ENCODE peak calls at places on chromosomes 12 and 14, in eight cellular contexts. One of them, this sample, is unnamed. For H3K27me3 and H3K4me1, the result is how much of the 10 kb centered on the place peaks cover.

GRCh38 chr12:53931844-53932581 is 6.6 kb upstream of the HOXC13 start:
- DNase-seq in effector memory CD4-positive, alpha-beta T cell: no peak
- DNase-seq in thyroid gland: no peak
- DNase-seq in prostate gland: no peak
- DNase-seq in HAP-1: no peak
- DNase-seq in CD8-positive, alpha-beta T cell: no peak
- DNase-seq in gastrocnemius medialis: no peak
- DNase-seq in HepG2: no peak
- DNase-seq in this sample: no peak

GRCh38 chr14:94578712-94579111 is 2.5 kb upstream of the SERPINA5 start:
- DNase-seq in effector memory CD4-positive, alpha-beta T cell: no peak
- DNase-seq in thyroid gland: no peak
- DNase-seq in prostate gland: no peak
- DNase-seq in HAP-1: no peak
- DNase-seq in CD8-positive, alpha-beta T cell: no peak
- DNase-seq in gastrocnemius medialis: no peak
- DNase-seq in HepG2: no peak
- DNase-seq in this sample: no peak

GRCh38 chr12:117968826-117969659 is at the start of gene KSR2:
- DNase-seq in effector memory CD4-positive, alpha-beta T cell: peak
- DNase-seq in thyroid gland: peak
- DNase-seq in prostate gland: peak
- DNase-seq in HAP-1: peak
- DNase-seq in CD8-positive, alpha-beta T cell: peak
- DNase-seq in gastrocnemius medialis: no peak
- DNase-seq in HepG2: peak
- DNase-seq in this sample: no peak

GRCh38 chr12:94145231-94145979 is 3.0 kb upstream of the PLXNC1 start:
- DNase-seq in effector memory CD4-positive, alpha-beta T cell: no peak
- DNase-seq in thyroid gland: peak
- DNase-seq in prostate gland: no peak
- DNase-seq in HAP-1: peak
- DNase-seq in CD8-positive, alpha-beta T cell: no peak
- DNase-seq in gastrocnemius medialis: no peak
- DNase-seq in HepG2: no peak
- DNase-seq in this sample: peak

GRCh38 chr14:69972755-69973154 is 93.5 kb downstream of the SMOC1 start:
- DNase-seq in effector memory CD4-positive, alpha-beta T cell: no peak
- DNase-seq in thyroid gland: no peak
- DNase-seq in prostate gland: no peak
- DNase-seq in HAP-1: no peak
- DNase-seq in CD8-positive, alpha-beta T cell: no peak
- DNase-seq in gastrocnemius medialis: no peak
- DNase-seq in HepG2: no peak
- DNase-seq in this sample: no peak

GRCh38 chr12:108597559-108598471 is at the start of gene TMEM119:
- DNase-seq in effector memory CD4-positive, alpha-beta T cell: no peak
- DNase-seq in thyroid gland: no peak
- DNase-seq in prostate gland: no peak
- DNase-seq in HAP-1: no peak
- DNase-seq in CD8-positive, alpha-beta T cell: no peak
- DNase-seq in gastrocnemius medialis: no peak
- DNase-seq in HepG2: no peak
- DNase-seq in this sample: peak

GRCh38 chr12:105076098-105076497 is 8.2 kb downstream of the ALDH1L2 start:
- DNase-seq in effector memory CD4-positive, alpha-beta T cell: no peak
- DNase-seq in thyroid gland: no peak
- DNase-seq in prostate gland: no peak
- DNase-seq in HAP-1: no peak
- DNase-seq in CD8-positive, alpha-beta T cell: no peak
- DNase-seq in gastrocnemius medialis: no peak
- DNase-seq in HepG2: no peak
- DNase-seq in this sample: no peak

GRCh38 chr14:97077253-97077653 is 280.1 kb downstream of the VRK1 start:
- DNase-seq in effector memory CD4-positive, alpha-beta T cell: no peak
- DNase-seq in thyroid gland: peak
- DNase-seq in prostate gland: no peak
- DNase-seq in HAP-1: no peak
- DNase-seq in CD8-positive, alpha-beta T cell: peak
- DNase-seq in gastrocnemius medialis: peak
- DNase-seq in HepG2: no peak
- DNase-seq in this sample: no peak

GRCh38 chr12:94198469-94198868 is 50.1 kb downstream of the PLXNC1 start:
- DNase-seq in effector memory CD4-positive, alpha-beta T cell: no peak
- DNase-seq in thyroid gland: no peak
- DNase-seq in prostate gland: no peak
- DNase-seq in HAP-1: no peak
- DNase-seq in CD8-positive, alpha-beta T cell: no peak
- DNase-seq in gastrocnemius medialis: no peak
- DNase-seq in HepG2: no peak
- DNase-seq in this sample: no peak

GRCh38 chr12:112419269-112420133 is 754 bp downstream of the PTPN11 start:
- DNase-seq in effector memory CD4-positive, alpha-beta T cell: no peak
- DNase-seq in thyroid gland: peak
- DNase-seq in prostate gland: peak
- DNase-seq in HAP-1: no peak
- DNase-seq in CD8-positive, alpha-beta T cell: no peak
- DNase-seq in gastrocnemius medialis: peak
- DNase-seq in HepG2: peak
- DNase-seq in this sample: peak

GRCh38 chr12:24222968-24223367 is 273.5 kb upstream of the SOX5 start:
- DNase-seq in effector memory CD4-positive, alpha-beta T cell: no peak
- DNase-seq in thyroid gland: no peak
- DNase-seq in prostate gland: no peak
- DNase-seq in HAP-1: no peak
- DNase-seq in CD8-positive, alpha-beta T cell: no peak
- DNase-seq in gastrocnemius medialis: no peak
- DNase-seq in HepG2: no peak
- DNase-seq in this sample: no peak

GRCh38 chr12:110502449-110502738 is 263 bp downstream of the RAD9B start:
- DNase-seq in effector memory CD4-positive, alpha-beta T cell: no peak
- DNase-seq in thyroid gland: no peak
- DNase-seq in prostate gland: no peak
- DNase-seq in HAP-1: no peak
- DNase-seq in CD8-positive, alpha-beta T cell: no peak
- DNase-seq in gastrocnemius medialis: no peak
- DNase-seq in HepG2: no peak
- DNase-seq in this sample: no peak

GRCh38 chr14:74579447-74580274 is 32.4 kb downstream of the LTBP2 start:
- DNase-seq in effector memory CD4-positive, alpha-beta T cell: no peak
- DNase-seq in thyroid gland: no peak
- DNase-seq in prostate gland: no peak
- DNase-seq in HAP-1: no peak
- DNase-seq in CD8-positive, alpha-beta T cell: no peak
- DNase-seq in gastrocnemius medialis: no peak
- DNase-seq in HepG2: peak
- DNase-seq in this sample: no peak

GRCh38 chr12:1630827-1631591 is 2.0 kb downstream of the WNT5B start:
- DNase-seq in effector memory CD4-positive, alpha-beta T cell: no peak
- DNase-seq in thyroid gland: no peak
- DNase-seq in prostate gland: no peak
- DNase-seq in HAP-1: no peak
- DNase-seq in CD8-positive, alpha-beta T cell: no peak
- DNase-seq in gastrocnemius medialis: no peak
- DNase-seq in HepG2: peak
- DNase-seq in this sample: no peak

GRCh38 chr14:89309670-89310177 is 107.3 kb downstream of the FOXN3 start:
- DNase-seq in effector memory CD4-positive, alpha-beta T cell: no peak
- DNase-seq in thyroid gland: no peak
- DNase-seq in prostate gland: no peak
- DNase-seq in HAP-1: no peak
- DNase-seq in CD8-positive, alpha-beta T cell: no peak
- DNase-seq in gastrocnemius medialis: no peak
- DNase-seq in HepG2: no peak
- DNase-seq in this sample: no peak

GRCh38 chr12:131831635-131832041 is 3.4 kb downstream of the MMP17 start:
- DNase-seq in effector memory CD4-positive, alpha-beta T cell: no peak
- DNase-seq in thyroid gland: no peak
- DNase-seq in prostate gland: no peak
- DNase-seq in HAP-1: no peak
- DNase-seq in CD8-positive, alpha-beta T cell: no peak
- DNase-seq in gastrocnemius medialis: no peak
- DNase-seq in HepG2: no peak
- DNase-seq in this sample: peak

GRCh38 chr14:105502446-105503295 is 11.6 kb downstream of the TEDC1 start:
- DNase-seq in effector memory CD4-positive, alpha-beta T cell: no peak
- DNase-seq in thyroid gland: no peak
- DNase-seq in prostate gland: no peak
- DNase-seq in HAP-1: no peak
- DNase-seq in CD8-positive, alpha-beta T cell: no peak
- DNase-seq in gastrocnemius medialis: no peak
- DNase-seq in HepG2: no peak
- DNase-seq in this sample: no peak

GRCh38 chr12:52585951-52586350 is 12.3 kb upstream of the KRT74 start:
- DNase-seq in effector memory CD4-positive, alpha-beta T cell: peak
- DNase-seq in thyroid gland: no peak
- DNase-seq in prostate gland: no peak
- DNase-seq in HAP-1: no peak
- DNase-seq in CD8-positive, alpha-beta T cell: peak
- DNase-seq in gastrocnemius medialis: no peak
- DNase-seq in HepG2: no peak
- DNase-seq in this sample: no peak

GRCh38 chr14:69571879-69572633 is 2.6 kb downstream of the CCDC177 start:
- DNase-seq in effector memory CD4-positive, alpha-beta T cell: no peak
- DNase-seq in thyroid gland: peak
- DNase-seq in prostate gland: no peak
- DNase-seq in HAP-1: peak
- DNase-seq in CD8-positive, alpha-beta T cell: no peak
- DNase-seq in gastrocnemius medialis: no peak
- DNase-seq in HepG2: peak
- DNase-seq in this sample: no peak

GRCh38 chr14:24211311-24211710 is 2.0 kb downstream of the CHMP4A start:
- DNase-seq in effector memory CD4-positive, alpha-beta T cell: no peak
- DNase-seq in thyroid gland: no peak
- DNase-seq in prostate gland: no peak
- DNase-seq in HAP-1: no peak
- DNase-seq in CD8-positive, alpha-beta T cell: no peak
- DNase-seq in gastrocnemius medialis: no peak
- DNase-seq in HepG2: no peak
- DNase-seq in this sample: no peak

GRCh38 chr12:42689699-42690098 is 100.2 kb upstream of the PRICKLE1 start:
- DNase-seq in effector memory CD4-positive, alpha-beta T cell: no peak
- DNase-seq in thyroid gland: no peak
- DNase-seq in prostate gland: no peak
- DNase-seq in HAP-1: no peak
- DNase-seq in CD8-positive, alpha-beta T cell: no peak
- DNase-seq in gastrocnemius medialis: no peak
- DNase-seq in HepG2: no peak
- DNase-seq in this sample: no peak

GRCh38 chr14:61381589-61381988 is 60.2 kb downstream of the PRKCH start:
- DNase-seq in effector memory CD4-positive, alpha-beta T cell: no peak
- DNase-seq in thyroid gland: peak
- DNase-seq in prostate gland: no peak
- DNase-seq in HAP-1: no peak
- DNase-seq in CD8-positive, alpha-beta T cell: no peak
- DNase-seq in gastrocnemius medialis: peak
- DNase-seq in HepG2: no peak
- DNase-seq in this sample: no peak

GRCh38 chr14:96352708-96353107 is 10.4 kb downstream of the ATG2B start:
- DNase-seq in effector memory CD4-positive, alpha-beta T cell: no peak
- DNase-seq in thyroid gland: no peak
- DNase-seq in prostate gland: no peak
- DNase-seq in HAP-1: no peak
- DNase-seq in CD8-positive, alpha-beta T cell: no peak
- DNase-seq in gastrocnemius medialis: no peak
- DNase-seq in HepG2: no peak
- DNase-seq in this sample: no peak

GRCh38 chr12:110680032-110680431 is 8.9 kb downstream of the HVCN1 start:
- DNase-seq in effector memory CD4-positive, alpha-beta T cell: no peak
- DNase-seq in thyroid gland: no peak
- DNase-seq in prostate gland: no peak
- DNase-seq in HAP-1: no peak
- DNase-seq in CD8-positive, alpha-beta T cell: no peak
- DNase-seq in gastrocnemius medialis: no peak
- DNase-seq in HepG2: no peak
- DNase-seq in this sample: no peak

GRCh38 chr14:39265032-39265431 is 31.3 kb downstream of the MIA2 start:
- DNase-seq in effector memory CD4-positive, alpha-beta T cell: no peak
- DNase-seq in thyroid gland: no peak
- DNase-seq in prostate gland: no peak
- DNase-seq in HAP-1: peak
- DNase-seq in CD8-positive, alpha-beta T cell: no peak
- DNase-seq in gastrocnemius medialis: no peak
- DNase-seq in HepG2: no peak
- DNase-seq in this sample: no peak

GRCh38 chr14:23186913-23187654 is 3.6 kb upstream of the SLC7A8 start:
- DNase-seq in effector memory CD4-positive, alpha-beta T cell: no peak
- DNase-seq in thyroid gland: peak
- DNase-seq in prostate gland: peak
- DNase-seq in HAP-1: peak
- DNase-seq in CD8-positive, alpha-beta T cell: peak
- DNase-seq in gastrocnemius medialis: peak
- DNase-seq in HepG2: peak
- DNase-seq in this sample: peak

GRCh38 chr12:57771873-57772428 is at the start of gene METTL1:
- DNase-seq in effector memory CD4-positive, alpha-beta T cell: peak
- DNase-seq in thyroid gland: peak
- DNase-seq in prostate gland: peak
- DNase-seq in HAP-1: peak
- DNase-seq in CD8-positive, alpha-beta T cell: peak
- DNase-seq in gastrocnemius medialis: peak
- DNase-seq in HepG2: peak
- DNase-seq in this sample: peak

GRCh38 chr12:13436182-13436581 is 239.7 kb downstream of the EMP1 start:
- DNase-seq in effector memory CD4-positive, alpha-beta T cell: no peak
- DNase-seq in thyroid gland: no peak
- DNase-seq in prostate gland: no peak
- DNase-seq in HAP-1: no peak
- DNase-seq in CD8-positive, alpha-beta T cell: no peak
- DNase-seq in gastrocnemius medialis: no peak
- DNase-seq in HepG2: no peak
- DNase-seq in this sample: no peak
- H3K27me3 ChIP-seq in effector memory CD4-positive, alpha-beta T cell: under half
- H3K27me3 ChIP-seq in thyroid gland: under half
- H3K27me3 ChIP-seq in prostate gland: under half
- H3K27me3 ChIP-seq in HAP-1: under half
- H3K27me3 ChIP-seq in CD8-positive, alpha-beta T cell: under half
- H3K27me3 ChIP-seq in gastrocnemius medialis: under half
- H3K27me3 ChIP-seq in HepG2: under half
- H3K27me3 ChIP-seq in this sample: under half

GRCh38 chr14:76376001-76376404 is at the start of gene ESRRB:
- DNase-seq in effector memory CD4-positive, alpha-beta T cell: no peak
- DNase-seq in thyroid gland: no peak
- DNase-seq in prostate gland: no peak
- DNase-seq in HAP-1: peak
- DNase-seq in CD8-positive, alpha-beta T cell: no peak
- DNase-seq in gastrocnemius medialis: no peak
- DNase-seq in HepG2: no peak
- DNase-seq in this sample: no peak
- H3K4me3 ChIP-seq in effector memory CD4-positive, alpha-beta T cell: no peak
- H3K4me3 ChIP-seq in thyroid gland: no peak
- H3K4me3 ChIP-seq in prostate gland: peak
- H3K4me3 ChIP-seq in HAP-1: peak
- H3K4me3 ChIP-seq in CD8-positive, alpha-beta T cell: no peak
- H3K4me3 ChIP-seq in gastrocnemius medialis: peak
- H3K4me3 ChIP-seq in HepG2: no peak
- H3K4me3 ChIP-seq in this sample: no peak

GRCh38 chr14:100221419-100222218 is 17.3 kb upstream of the YY1 start:
- DNase-seq in effector memory CD4-positive, alpha-beta T cell: peak
- DNase-seq in thyroid gland: peak
- DNase-seq in prostate gland: peak
- DNase-seq in HAP-1: peak
- DNase-seq in CD8-positive, alpha-beta T cell: peak
- DNase-seq in gastrocnemius medialis: no peak
- DNase-seq in HepG2: peak
- DNase-seq in this sample: no peak
- H3K4me1 ChIP-seq in effector memory CD4-positive, alpha-beta T cell: under half
- H3K4me1 ChIP-seq in thyroid gland: under half
- H3K4me1 ChIP-seq in prostate gland: under half
- H3K4me1 ChIP-seq in HAP-1: under half
- H3K4me1 ChIP-seq in CD8-positive, alpha-beta T cell: under half
- H3K4me1 ChIP-seq in gastrocnemius medialis: under half
- H3K4me1 ChIP-seq in HepG2: under half
- H3K4me1 ChIP-seq in this sample: under half

GRCh38 chr14:30876692-30877091 is 2.3 kb downstream of the COCH start:
- DNase-seq in effector memory CD4-positive, alpha-beta T cell: no peak
- DNase-seq in thyroid gland: no peak
- DNase-seq in prostate gland: no peak
- DNase-seq in HAP-1: no peak
- DNase-seq in CD8-positive, alpha-beta T cell: no peak
- DNase-seq in gastrocnemius medialis: no peak
- DNase-seq in HepG2: no peak
- DNase-seq in this sample: no peak
- H3K27me3 ChIP-seq in effector memory CD4-positive, alpha-beta T cell: under half
- H3K27me3 ChIP-seq in thyroid gland: under half
- H3K27me3 ChIP-seq in prostate gland: under half
- H3K27me3 ChIP-seq in HAP-1: under half
- H3K27me3 ChIP-seq in CD8-positive, alpha-beta T cell: under half
- H3K27me3 ChIP-seq in gastrocnemius medialis: under half
- H3K27me3 ChIP-seq in HepG2: under half
- H3K27me3 ChIP-seq in this sample: under half